ENCODE peak calls at places on chromosomes 7 and 10, in four cellular contexts. A is upper lobe of right lung, B is PC-9, I is heart right ventricle. F is an unnamed sample.

GRCh38 chr7:117550625-117551024 is 70.8 kb downstream of the CFTR start:
- DNase-seq in A (no peak), B (no peak), I (no peak), F (no peak)

GRCh38 chr7:2508327-2509231 is 11.0 kb upstream of the LFNG start:
- DNase-seq in A (peak; percentile 86), B (peak; percentile 68), I (peak; percentile 75), F (no peak)

GRCh38 chr7:28488061-28488791 is 75.9 kb downstream of the CREB5 start:
- DNase-seq in A (no peak), B (peak; percentile 41), I (no peak), F (peak; percentile 77)

GRCh38 chr7:55053651-55054226 is 34.9 kb downstream of the EGFR start:
- DNase-seq in A (no peak), B (peak; percentile 98), I (no peak), F (peak; percentile 95)

GRCh38 chr7:152847491-152847890 is 87.9 kb downstream of the ACTR3B start:
- DNase-seq in A (no peak), B (no peak), I (no peak), F (no peak)

GRCh38 chr10:24603333-24603732 is 120.4 kb downstream of the ARHGAP21 start:
- DNase-seq in A (no peak), B (no peak), I (no peak), F (peak; percentile 46)

GRCh38 chr10:130936844-130937243 is 374.7 kb downstream of the TCERG1L start:
- DNase-seq in A (no peak), B (no peak), I (no peak), F (no peak)

GRCh38 chr7:124776153-124776552 is 10.6 kb upstream of the GPR37 start:
- DNase-seq in A (no peak), B (no peak), I (no peak), F (no peak)

GRCh38 chr7:51318886-51319579 is 2.4 kb upstream of the COBL start:
- DNase-seq in A (no peak), B (no peak), I (no peak), F (no peak)

GRCh38 chr7:123784263-123784662 is 35.5 kb upstream of the WASL start:
- DNase-seq in A (no peak), B (no peak), I (no peak), F (no peak)

GRCh38 chr10:98033515-98033914 is 3.1 kb upstream of the CRTAC1 start:
- DNase-seq in A (no peak), B (no peak), I (no peak), F (no peak)

GRCh38 chr10:124917168-124917938 is 24.6 kb upstream of the ZRANB1 start:
- DNase-seq in A (peak; percentile 76), B (no peak), I (peak; percentile 54), F (peak; percentile 36)

GRCh38 chr7:37353949-37354660 is 94.6 kb downstream of the ELMO1 start:
- DNase-seq in A (no peak), B (no peak), I (no peak), F (no peak)

GRCh38 chr7:115229401-115230083 is 307.6 kb downstream of the MDFIC start:
- DNase-seq in A (no peak), B (no peak), I (no peak), F (no peak)

GRCh38 chr10:66940950-66941349 is 15.1 kb downstream of the LRRTM3 start:
- DNase-seq in A (no peak), B (no peak), I (no peak), F (no peak)

DNA sequence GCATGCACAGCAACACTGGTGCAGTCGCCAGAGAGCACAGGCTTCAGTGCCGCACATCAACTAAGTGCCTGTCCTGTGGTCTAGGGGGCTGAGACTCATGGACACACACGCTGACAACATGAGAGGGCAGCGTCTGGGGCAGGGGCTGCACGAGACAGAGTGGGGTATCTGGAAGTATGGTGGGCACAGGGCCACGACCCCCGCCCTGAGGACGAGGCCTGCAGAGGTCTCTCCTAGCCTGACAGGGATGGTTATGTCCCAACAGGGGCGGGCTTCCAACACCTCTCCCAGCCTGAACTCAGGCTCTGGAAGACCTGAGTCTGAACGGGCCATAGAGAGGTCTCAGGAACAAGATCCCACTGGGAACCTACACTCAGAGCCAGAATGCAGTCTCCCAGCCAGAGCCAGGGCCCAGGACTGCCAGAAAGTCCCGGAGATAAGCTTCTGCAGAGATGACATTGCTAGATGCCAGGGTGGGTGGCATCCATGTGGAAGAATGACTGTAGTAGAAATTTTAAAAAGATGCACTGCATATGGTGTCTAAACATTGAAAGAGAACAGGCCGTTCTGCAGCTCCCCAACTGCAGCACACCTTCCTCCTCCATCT is 86.5 kb downstream of the TNS3 start:
- DNase-seq in A (peak; percentile 61), B (no peak), I (no peak), F (no peak)
- H3K4me1 ChIP-seq in A (peaks cover 44% of the 10 kb centered on the region), B (peaks cover 26% of the 10 kb centered on the region), I (peaks cover 38% of the 10 kb centered on the region), F (peaks cover 6% of the 10 kb centered on the region)

GRCh38 chr7:141271451-141271850 is 197.6 kb downstream of the TMEM178B start:
- DNase-seq in A (no peak), B (no peak), I (no peak), F (no peak)

GRCh38 chr7:141276031-141276430 is 202.2 kb downstream of the TMEM178B start:
- DNase-seq in A (no peak), B (no peak), I (peak; percentile 19), F (no peak)

GRCh38 chr7:141275350-141275749 is 201.5 kb downstream of the TMEM178B start:
- DNase-seq in A (no peak), B (no peak), I (no peak), F (no peak)

GRCh38 chr7:141268614-141269013 is 194.8 kb downstream of the TMEM178B start:
- DNase-seq in A (no peak), B (no peak), I (no peak), F (no peak)

GRCh38 chr7:141272417-141272816 is 198.6 kb downstream of the TMEM178B start:
- DNase-seq in A (no peak), B (no peak), I (no peak), F (no peak)
- TF ChIP-seq CTCF in A (no peak), B (no peak), I (no peak), F (no peak)

DNA sequence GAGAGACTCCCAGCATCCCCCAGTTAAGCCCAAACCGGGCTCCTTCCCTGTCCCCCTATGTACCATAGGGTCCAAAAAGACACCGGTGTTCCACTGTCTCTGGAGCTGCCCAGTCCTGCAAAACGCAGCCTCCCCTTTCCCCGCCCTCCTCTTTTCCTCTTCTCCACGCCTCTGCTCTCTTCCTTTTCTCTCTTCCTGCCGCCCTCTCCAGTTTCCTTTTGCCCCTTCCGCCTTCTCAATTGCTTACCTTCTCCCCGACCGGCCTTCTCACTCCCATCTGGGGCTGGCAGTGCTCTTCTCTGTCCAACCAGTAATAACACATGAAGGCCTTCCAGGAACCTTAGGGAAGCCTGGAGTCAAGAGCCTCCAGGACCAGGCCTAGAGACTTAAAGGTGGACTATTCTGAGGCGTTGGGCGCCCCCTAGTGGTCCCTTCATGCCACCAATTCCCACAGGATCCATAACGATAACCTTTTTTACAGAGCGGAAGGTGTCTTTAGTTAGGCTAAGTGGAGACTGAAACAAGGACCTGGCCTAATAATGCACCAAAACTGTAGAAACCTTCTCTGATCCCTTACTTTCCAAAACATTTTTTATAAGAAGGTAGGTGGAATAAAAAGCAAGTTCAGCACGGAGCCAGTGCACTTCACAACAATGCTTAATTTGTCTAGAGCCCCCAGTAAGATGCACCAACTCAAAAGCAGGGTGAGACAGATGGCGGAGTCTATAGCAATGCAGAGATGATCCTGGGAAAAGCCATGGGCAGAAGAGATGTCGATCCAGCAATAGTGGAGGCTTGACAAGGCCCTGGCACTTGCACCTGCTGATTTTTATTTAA is 27.2 kb upstream of the MSRB2 start:
- DNase-seq in A (peak; percentile 84), B (peak; percentile 43), I (peak; percentile 62), F (no peak)
- H3K27ac ChIP-seq in A (no peak overlapping the region), B (no peak overlapping the region), I (no peak overlapping the region), F (no peak overlapping the region)

DNA sequence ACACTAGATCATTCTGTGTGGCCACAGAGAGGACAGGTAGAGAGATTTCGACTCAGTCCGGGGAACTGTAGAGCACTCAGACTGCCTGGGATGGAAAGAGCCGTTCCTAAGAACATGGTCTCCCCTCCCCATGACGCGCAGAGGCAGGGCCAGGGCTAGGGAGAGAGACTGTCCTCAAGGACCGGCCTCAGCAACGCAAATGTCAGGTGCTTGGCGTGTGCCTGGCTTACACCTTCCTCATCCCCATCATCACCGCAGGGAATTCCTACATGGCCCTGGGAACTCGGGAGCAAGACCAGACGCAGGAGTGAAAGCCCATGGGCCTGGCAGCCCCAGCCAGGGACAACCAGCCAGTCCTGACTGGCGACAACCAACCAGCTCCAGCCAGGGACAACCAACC is 55.6 kb downstream of the PROSER2 start:
- DNase-seq in A (no peak), B (no peak), I (no peak), F (no peak)
- H3K4me1 ChIP-seq in A (peaks cover 24% of the 10 kb centered on the region), B (peaks cover 88% of the 10 kb centered on the region), I (peaks cover 23% of the 10 kb centered on the region), F (peaks cover 50% of the 10 kb centered on the region)

DNA sequence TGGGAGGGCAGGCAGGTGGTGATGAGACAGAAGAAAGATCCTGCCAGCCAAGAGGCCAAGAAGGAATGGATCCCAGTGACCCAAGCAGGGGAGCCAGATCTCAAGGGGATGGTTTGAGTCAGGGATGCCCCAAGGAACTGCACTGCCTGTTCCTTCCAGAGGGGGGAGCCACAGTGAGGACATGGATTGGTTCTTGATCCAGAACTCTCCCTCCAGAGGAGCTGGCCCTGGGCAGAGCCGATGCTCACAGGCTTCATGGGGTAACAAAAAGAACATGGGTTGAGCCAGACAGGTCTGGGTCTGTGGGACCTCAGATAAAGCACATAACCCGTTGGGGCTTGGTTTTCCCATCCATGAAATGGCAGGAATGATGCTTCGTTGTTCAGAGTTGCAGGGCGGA is 4.6 kb upstream of the DENND2A start:
- DNase-seq in A (peak; percentile 46), B (no peak), I (no peak), F (no peak)
- TF ChIP-seq CTCF in A (peak; percentile 33), B (peak; percentile 63), I (peak; percentile 6), F (peak; percentile 46)

DNA sequence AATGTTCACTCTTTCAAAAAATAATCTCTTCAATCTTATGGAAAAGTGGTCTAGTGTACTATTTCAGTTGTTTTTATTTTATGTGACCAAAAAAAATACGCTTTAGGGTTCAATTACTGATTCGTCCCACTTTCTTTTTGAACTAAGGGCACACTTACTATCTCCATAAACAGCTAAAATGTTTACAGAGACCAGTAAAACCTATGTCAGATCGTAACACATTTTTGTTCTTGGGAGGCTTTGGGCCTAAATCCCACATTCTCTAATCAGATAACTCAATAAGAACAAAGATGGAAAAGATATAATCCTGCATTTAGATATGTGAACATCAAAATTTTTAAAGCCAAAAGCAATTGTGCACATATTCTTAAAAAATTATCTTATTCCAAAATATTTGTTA is 29.8 kb upstream of the EPC1 start:
- DNase-seq in A (no peak), B (no peak), I (no peak), F (no peak)
- H3K27ac ChIP-seq in A (peak overlapping the region; percentile 86), B (no peak overlapping the region), I (peak overlapping the region; percentile 82), F (peak overlapping the region; percentile 80)